ENCODE peak calls at places on chromosomes 16 and 17, in seven cellular contexts. G is astrocyte of the cerebellum; Z is stimulated activated CD4-positive, alpha-beta T cell treated with anti-CD3 and anti-CD28 coated beads, Interleukin-2, amount 100 ng/mL, for 48 hours; R is cardiac fibroblast; T is tibial artery; D is HFFc6; C is HepG2. J is an unnamed sample.

GRCh38 chr17:66255112-66255511 is 25.9 kb upstream of the APOH start:
- DNase-seq in Z (peak; percentile 26), T (no peak), C (peak; percentile 87), D (peak; percentile 68), G (peak; percentile 80), R (peak; percentile 90), J (peak; percentile 81)

GRCh38 chr16:19008245-19008644 is 24.5 kb downstream of the TMC7 start:
- DNase-seq in Z (no peak), D (peak; percentile 83), T (no peak), R (peak; percentile 70), C (peak; percentile 71), G (peak; percentile 74), J (peak; percentile 89)

GRCh38 chr17:51585514-51586104 is 325.3 kb downstream of the UTP18 start:
- DNase-seq in R (no peak), D (no peak), C (peak; percentile 30), T (no peak), G (no peak), Z (no peak), J (no peak)

GRCh38 chr17:14299261-14300093 is 1.4 kb upstream of the HS3ST3B1 start:
- DNase-seq in D (no peak), C (peak; percentile 65), R (peak; percentile 58), T (no peak), Z (no peak), G (no peak), J (peak; percentile 72)

GRCh38 chr16:27284865-27285675 is 16.5 kb upstream of the NSMCE1 start:
- DNase-seq in R (no peak), T (no peak), C (peak; percentile 43), D (no peak), Z (no peak), G (no peak), J (no peak)

GRCh38 chr17:49107211-49107557 is 25.4 kb upstream of the B4GALNT2 start:
- DNase-seq in T (no peak), Z (no peak), R (no peak), G (no peak), C (no peak), D (no peak), J (no peak)

GRCh38 chr17:38419508-38419981 is 8.7 kb upstream of the ARHGAP23 start:
- DNase-seq in T (no peak), R (no peak), G (no peak), D (no peak), C (no peak), Z (no peak), J (no peak)

GRCh38 chr17:72385482-72385881 is 264.7 kb downstream of the SOX9 start:
- DNase-seq in D (no peak), C (no peak), G (no peak), R (no peak), Z (no peak), T (no peak), J (no peak)

GRCh38 chr16:83247767-83248372 is 559.9 kb upstream of the HSBP1 start:
- DNase-seq in Z (no peak), G (no peak), C (no peak), T (no peak), R (no peak), D (no peak), J (no peak)

GRCh38 chr16:9007177-9007794 is 43.6 kb upstream of the USP7 start:
- DNase-seq in Z (no peak), R (peak; percentile 45), G (no peak), C (no peak), D (peak; percentile 16), T (no peak), J (no peak)

GRCh38 chr16:27241658-27242057 is 26.9 kb downstream of the NSMCE1 start:
- DNase-seq in T (no peak), G (no peak), C (no peak), D (no peak), Z (no peak), R (peak; percentile 69), J (peak; percentile 45)

J was measured in iris pigment epithelial cell.